ENCODE peak calls at places on chromosomes 16 and 17, in ten cellular contexts. J is stimulated activated CD8-positive, alpha-beta memory T cell treated with anti-CD3 and anti-CD28 coated beads, Interleukin-4, amount 100 ng/mL, for 4 hours; K is HT-29; Y is C1 segment of cervical spinal cord; A is NCI-H2107; G is fibroblast of pulmonary artery; T is foreskin fibroblast; W is IMR-90; N is T1000; E is DMS 273 treated with DMSO at 0.1 percent for 48 hours. R is an unnamed sample.

GRCh38 chr16:48318630-48319029 is 66.6 kb downstream of the SIAH1 start:
- DNase-seq in J (no peak), K (no peak), Y (no peak), A (no peak), G (peak; percentile 74), T (peak; percentile 18), W (peak; percentile 54), N (no peak), E (no peak), R (peak; percentile 91)

GRCh38 chr16:55501549-55502322 is 7.1 kb upstream of the LPCAT2 start:
- DNase-seq in J (no peak), K (peak; percentile 84), Y (no peak), A (no peak), G (no peak), T (no peak), W (no peak), N (no peak), E (no peak), R (peak; percentile 50)

GRCh38 chr17:40922239-40922638 is 15.2 kb downstream of the KRT23 start:
- DNase-seq in J (no peak), K (peak; percentile 81), Y (peak; percentile 1), A (no peak), G (peak; percentile 83), T (peak; percentile 86), W (peak; percentile 88), N (peak; percentile 27), E (no peak), R (peak; percentile 78)

GRCh38 chr17:39747745-39748144 is 10.0 kb downstream of the GRB7 start:
- DNase-seq in J (no peak), K (no peak), Y (no peak), A (no peak), G (no peak), T (no peak), W (no peak), N (no peak), E (no peak), R (no peak)

GRCh38 chr16:47644166-47644565 is 183.0 kb downstream of the PHKB start:
- DNase-seq in J (no peak), K (no peak), Y (no peak), A (no peak), G (peak; percentile 95), T (peak; percentile 86), W (peak; percentile 89), N (no peak), E (no peak), R (peak; percentile 84)

GRCh38 chr17:78257810-78258322 is 26.4 kb downstream of the TMEM235 start:
- DNase-seq in J (no peak), K (no peak), Y (no peak), A (no peak), G (peak; percentile 41), T (no peak), W (peak; percentile 13), N (no peak), E (no peak), R (no peak)

GRCh38 chr17:56096026-56096807 is 57.1 kb upstream of the ANKFN1 start:
- DNase-seq in J (no peak), K (no peak), Y (no peak), A (no peak), G (no peak), T (no peak), W (peak; percentile 45), N (no peak), E (no peak), R (no peak)

GRCh38 chr17:78879679-78880186 is 23.3 kb downstream of the CEP295NL start:
- DNase-seq in J (no peak), K (no peak), Y (no peak), A (no peak), G (peak; percentile 96), T (peak; percentile 98), W (peak; percentile 98), N (no peak), E (peak; percentile 65), R (peak; percentile 87)

GRCh38 chr17:17044846-17045561 is 2.7 kb downstream of the MPRIP start:
- DNase-seq in J (no peak), K (no peak), Y (no peak), A (no peak), G (peak; percentile 79), T (peak; percentile 61), W (peak; percentile 79), N (peak; percentile 57), E (no peak), R (peak; percentile 50)

GRCh38 chr17:73165616-73166404 is 1.0 kb downstream of the SSTR2 start:
- DNase-seq in J (no peak), K (no peak), Y (no peak), A (no peak), G (no peak), T (peak; percentile 10), W (no peak), N (no peak), E (no peak), R (no peak)

GRCh38 chr17:8005951-8006730 is 3.7 kb downstream of the GUCY2D start:
- DNase-seq in J (no peak), K (no peak), Y (no peak), A (no peak), G (no peak), T (no peak), W (no peak), N (no peak), E (no peak), R (no peak)

GRCh38 chr17:81043725-81044427 is 8.9 kb downstream of the BAIAP2 start:
- DNase-seq in J (no peak), K (peak; percentile 90), Y (no peak), A (no peak), G (no peak), T (no peak), W (no peak), N (no peak), E (no peak), R (peak; percentile 61)

GRCh38 chr17:3678095-3678820 is 9.6 kb downstream of the EMC6 start:
- DNase-seq in J (no peak), K (no peak), Y (no peak), A (no peak), G (no peak), T (no peak), W (peak; percentile 45), N (no peak), E (no peak), R (no peak)

GRCh38 chr17:38568845-38569510 is 36.8 kb downstream of the SRCIN1 start:
- DNase-seq in J (no peak), K (no peak), Y (peak; percentile 64), A (no peak), G (no peak), T (no peak), W (no peak), N (no peak), E (peak; percentile 39), R (no peak)

GRCh38 chr17:50480142-50480764 is 1.6 kb downstream of the RSAD1 start:
- DNase-seq in J (no peak), K (no peak), Y (no peak), A (no peak), G (no peak), T (no peak), W (no peak), N (no peak), E (no peak), R (no peak)

GRCh38 chr16:31138621-31139578 is 3.4 kb upstream of the PRSS8 start:
- DNase-seq in J (no peak), K (peak; percentile 93), Y (no peak), A (no peak), G (peak; percentile 62), T (peak; percentile 44), W (peak; percentile 70), N (no peak), E (no peak), R (peak; percentile 83)

GRCh38 chr17:79202476-79202875 is 127.9 kb downstream of the ENGASE start:
- DNase-seq in J (no peak), K (no peak), Y (no peak), A (no peak), G (no peak), T (no peak), W (no peak), N (no peak), E (no peak), R (no peak)

GRCh38 chr17:17783825-17784598 is 52.8 kb downstream of the SREBF1 start:
- DNase-seq in J (no peak), K (peak; percentile 61), Y (peak; percentile 65), A (peak; percentile 65), G (peak; percentile 49), T (no peak), W (no peak), N (no peak), E (peak; percentile 76), R (peak; percentile 47)

GRCh38 chr17:75344664-75345063 is 55.4 kb upstream of the SLC25A19 start:
- DNase-seq in J (peak; percentile 50), K (no peak), Y (no peak), A (peak; percentile 44), G (no peak), T (no peak), W (peak; percentile 36), N (no peak), E (no peak), R (no peak)

GRCh38 chr17:40718904-40719303 is 15.4 kb upstream of the KRT24 start:
- DNase-seq in J (no peak), K (no peak), Y (no peak), A (no peak), G (no peak), T (no peak), W (no peak), N (no peak), E (no peak), R (no peak)

GRCh38 chr17:7961436-7961835 is 29.4 kb downstream of the CNTROB start:
- DNase-seq in J (no peak), K (no peak), Y (no peak), A (no peak), G (no peak), T (no peak), W (no peak), N (no peak), E (no peak), R (no peak)

GRCh38 chr16:61887903-61888302 is 148.3 kb downstream of the CDH8 start:
- DNase-seq in J (no peak), K (no peak), Y (peak; percentile 23), A (no peak), G (peak; percentile 61), T (peak; percentile 24), W (no peak), N (no peak), E (no peak), R (no peak)

GRCh38 chr17:82657926-82658325 is 9.7 kb upstream of the WDR45B start:
- DNase-seq in J (no peak), K (no peak), Y (no peak), A (no peak), G (no peak), T (no peak), W (no peak), N (no peak), E (no peak), R (no peak)

GRCh38 chr16:30459456-30459855 is 13.1 kb upstream of the ITGAL start:
- DNase-seq in J (no peak), K (no peak), Y (no peak), A (no peak), G (no peak), T (no peak), W (no peak), N (no peak), E (no peak), R (no peak)

GRCh38 chr16:83653785-83654184 is 154.0 kb upstream of the HSBP1 start:
- DNase-seq in J (no peak), K (no peak), Y (no peak), A (no peak), G (peak; percentile 51), T (no peak), W (peak; percentile 38), N (no peak), E (no peak), R (no peak)

GRCh38 chr17:77125432-77125901 is 15.3 kb upstream of the SEC14L1 start:
- DNase-seq in J (no peak), K (peak; percentile 58), Y (no peak), A (no peak), G (peak; percentile 94), T (peak; percentile 86), W (peak; percentile 91), N (peak; percentile 77), E (no peak), R (peak; percentile 99)

GRCh38 chr17:22496450-22496849 is 804.1 kb downstream of the KCNJ18 start:
- DNase-seq in J (no peak), K (no peak), Y (no peak), A (no peak), G (no peak), T (no peak), W (no peak), N (no peak), E (no peak), R (no peak)

R was measured in dermis blood vessel endothelial cell.